ENCODE peak calls at places on chromosomes 12 and 14, in eight cellular contexts. B is T-helper 2 cell; K is non-pigmented ciliary epithelial cell; Q is tibial artery; A is stimulated activated naive CD4-positive, alpha-beta T cell; O is activated T-helper 1 cell treated with anti-CD3 and anti-CD28 coated beads, Interleukin-2, amount 50 U/mL, for 16 hours; L is NCI-H1105 treated with DMSO at 0.1 percent for 48 hours; S is cardiac fibroblast. X is an unnamed sample.

GRCh38 chr12:119631930-119632678 is 35.8 kb upstream of the PRKAB1 start:
- DNase-seq in B (no peak), K (peak; percentile 40), Q (no peak), A (no peak), O (no peak), L (no peak), S (no peak), X (no peak)

GRCh38 chr12:92186038-92186470 is 40.4 kb upstream of the BTG1 start:
- DNase-seq in B (no peak), K (no peak), Q (no peak), A (peak; percentile 19), O (no peak), L (no peak), S (no peak), X (peak; percentile 47)

GRCh38 chr14:30564235-30564867 is 5.4 kb downstream of the G2E3 start:
- DNase-seq in B (no peak), K (no peak), Q (no peak), A (no peak), O (no peak), L (no peak), S (no peak), X (no peak)

GRCh38 chr14:72594099-72594901 is 299.6 kb downstream of the DPF3 start:
- DNase-seq in B (no peak), K (no peak), Q (no peak), A (peak; percentile 29), O (no peak), L (no peak), S (no peak), X (peak; percentile 55)

GRCh38 chr12:102740157-102741032 is 176.6 kb downstream of the PAH start:
- DNase-seq in B (no peak), K (peak; percentile 17), Q (no peak), A (no peak), O (no peak), L (peak; percentile 67), S (peak; percentile 41), X (no peak)

GRCh38 chr12:15592934-15593333 is 196.3 kb downstream of the EPS8 start:
- DNase-seq in B (no peak), K (no peak), Q (no peak), A (no peak), O (no peak), L (no peak), S (no peak), X (no peak)

GRCh38 chr12:71567562-71567961 is 96.1 kb downstream of the ZFC3H1 start:
- DNase-seq in B (no peak), K (no peak), Q (no peak), A (no peak), O (no peak), L (no peak), S (no peak), X (no peak)

GRCh38 chr12:57127101-57127709 is 1.1 kb upstream of the LRP1 start:
- DNase-seq in B (no peak), K (no peak), Q (peak; percentile 86), A (peak; percentile 34), O (no peak), L (peak; percentile 34), S (no peak), X (peak; percentile 32)

GRCh38 chr12:132023658-132024057 is 73.9 kb downstream of the EP400 start:
- DNase-seq in B (no peak), K (no peak), Q (no peak), A (no peak), O (no peak), L (no peak), S (no peak), X (no peak)